ENCODE peak calls at places on chromosomes 13 and 19, in ten cellular contexts. E, K, V, X, G, Q, Z, N, M and L are unnamed samples.

GRCh38 chr13:94327318-94327717 is 152.2 kb downstream of the DCT start:
- DNase-seq in Z (no peak), Q (peak), N (no peak), G (no peak), K (no peak), E (no peak), V (no peak), X (no peak), M (no peak), L (peak)

GRCh38 chr13:110538632-110539031 is 22.9 kb downstream of the RAB20 start:
- DNase-seq in G (no peak), M (no peak), Q (no peak), X (no peak), E (no peak), K (peak), V (no peak), N (peak), Z (no peak), L (no peak)

GRCh38 chr13:39159393-39159792 is 121.1 kb downstream of the NHLRC3 start:
- DNase-seq in Q (no peak), X (no peak), M (no peak), K (no peak), G (no peak), V (no peak), E (no peak), N (no peak), Z (no peak), L (no peak)

GRCh38 chr13:51674276-51674675 is 90.0 kb downstream of the WDFY2 start:
- DNase-seq in E (no peak), V (no peak), Q (no peak), G (no peak), M (peak), Z (no peak), K (no peak), N (no peak), X (no peak), L (no peak)

GRCh38 chr13:66076417-66076816 is 1153.7 kb downstream of the PCDH9 start:
- DNase-seq in Z (peak), V (no peak), N (no peak), E (peak), G (no peak), K (no peak), M (no peak), X (no peak), Q (peak), L (no peak)

GRCh38 chr13:111856571-111856970 is 210.4 kb upstream of the SOX1 start:
- DNase-seq in N (no peak), Z (no peak), G (no peak), X (no peak), Q (no peak), K (no peak), M (no peak), V (no peak), E (no peak), L (no peak)

GRCh38 chr13:101875717-101876393 is 423.4 kb downstream of the ITGBL1 start:
- DNase-seq in K (no peak), Q (peak), N (no peak), V (no peak), Z (peak), G (no peak), M (no peak), E (peak), X (no peak), L (no peak)

GRCh38 chr19:11495481-11495880 is 10.2 kb downstream of the ZNF653 start:
- DNase-seq in N (no peak), M (no peak), E (no peak), G (no peak), K (peak), Z (no peak), V (no peak), X (no peak), Q (no peak), L (no peak)

GRCh38 chr19:34838248-34838647 is 65.2 kb upstream of the ZNF599 start:
- DNase-seq in N (no peak), X (peak), G (no peak), V (no peak), K (no peak), Z (peak), E (no peak), Q (no peak), M (peak), L (no peak)

GRCh38 chr19:35863018-35863417 is 5.4 kb upstream of the APLP1 start:
- DNase-seq in N (no peak), G (no peak), Q (no peak), E (no peak), X (no peak), K (no peak), V (no peak), M (no peak), Z (no peak), L (no peak)

GRCh38 chr13:45226024-45226423 is 25.2 kb upstream of the KCTD4 start:
- DNase-seq in N (no peak), G (no peak), V (no peak), M (no peak), Z (no peak), X (no peak), E (no peak), K (no peak), Q (no peak), L (no peak)

GRCh38 chr13:64083396-64083795 is 2667.7 kb upstream of the PCDH20 start:
- DNase-seq in E (no peak), Q (no peak), Z (no peak), G (no peak), N (no peak), V (no peak), K (no peak), M (no peak), X (no peak), L (no peak)

GRCh38 chr19:32416749-32417469 is 11.3 kb downstream of the DPY19L3 start:
- DNase-seq in M (no peak), Z (no peak), G (no peak), V (no peak), X (no peak), N (no peak), K (no peak), E (no peak), Q (peak), L (no peak)

GRCh38 chr13:100154835-100155463 is 66.1 kb downstream of the PCCA start:
- DNase-seq in V (no peak), Q (no peak), M (no peak), E (no peak), X (no peak), N (no peak), Z (no peak), G (no peak), K (no peak), L (no peak)

GRCh38 chr19:42271861-42272534 is 2.9 kb downstream of the CIC start:
- DNase-seq in M (no peak), V (no peak), E (no peak), K (no peak), Q (no peak), G (no peak), X (no peak), Z (no peak), N (peak), L (no peak)

GRCh38 chr19:42272535-42272897 is 3.5 kb downstream of the CIC start:
- DNase-seq in M (no peak), G (no peak), Q (no peak), N (no peak), K (no peak), Z (no peak), X (no peak), V (no peak), E (no peak), L (no peak)

GRCh38 chr19:42270346-42271044 is 1.4 kb downstream of the CIC start:
- DNase-seq in X (no peak), G (peak), N (peak), M (peak), K (peak), V (no peak), Z (peak), E (no peak), Q (peak), L (no peak)

GRCh38 chr19:42269518-42270345 is 680 bp downstream of the CIC start:
- DNase-seq in X (no peak), V (no peak), M (no peak), E (no peak), G (peak), Q (no peak), N (peak), K (no peak), Z (no peak), L (no peak)

GRCh38 chr19:42271045-42271419 is 2.0 kb downstream of the CIC start:
- DNase-seq in Z (no peak), E (no peak), M (no peak), K (no peak), X (no peak), G (peak), V (no peak), N (no peak), Q (no peak), L (no peak)
- H3K4me3 ChIP-seq in Z (peak), E (peak), M (peak), K (peak), X (no peak), G (peak), V (no peak), N (peak), Q (peak), L (peak)

GRCh38 chr19:17418710-17419109 is 1.1 kb upstream of the MVB12A start:
- DNase-seq in N (no peak), M (no peak), K (no peak), Z (no peak), X (no peak), V (no peak), E (no peak), Q (no peak), G (no peak), L (no peak)

GRCh38 chr19:17419154-17419490 is 725 bp upstream of the MVB12A start:
- DNase-seq in N (no peak), X (no peak), V (no peak), E (no peak), G (no peak), M (no peak), Z (no peak), K (no peak), Q (no peak), L (no peak)

GRCh38 chr19:17419491-17420266 is at the start of gene MVB12A:
- DNase-seq in X (peak), M (peak), V (peak), Q (peak), Z (peak), N (peak), K (peak), E (peak), G (peak), L (peak)

GRCh38 chr19:17421942-17422341 is 2.1 kb downstream of the MVB12A start:
- DNase-seq in G (no peak), M (no peak), K (no peak), Z (no peak), V (no peak), E (no peak), N (no peak), X (no peak), Q (no peak), L (no peak)

GRCh38 chr19:17420267-17420924 is 549 bp downstream of the MVB12A start:
- DNase-seq in X (peak), G (peak), V (peak), Q (peak), K (peak), E (no peak), M (peak), Z (peak), N (peak), L (no peak)
- TF ChIP-seq CTCF in X (peak), G (no peak), V (peak), Q (no peak), K (no peak), E (peak), M (peak), Z (peak), N (no peak), L (no peak)

GRCh38 chr19:8366961-8367326 is 3.0 kb downstream of the ANGPTL4 start:
- DNase-seq in X (no peak), Q (peak), M (no peak), K (peak), N (peak), Z (peak), E (no peak), G (no peak), V (no peak), L (no peak)

GRCh38 chr19:8366121-8366581 is 2.2 kb downstream of the ANGPTL4 start:
- DNase-seq in Q (no peak), V (no peak), K (no peak), E (no peak), G (peak), X (no peak), N (no peak), Z (no peak), M (no peak), L (no peak)

GRCh38 chr19:8370176-8371010 is 6.4 kb downstream of the ANGPTL4 start:
- DNase-seq in K (peak), G (peak), N (no peak), X (no peak), V (no peak), E (no peak), M (no peak), Z (peak), Q (no peak), L (no peak)

GRCh38 chr19:8368136-8368535 is 4.2 kb downstream of the ANGPTL4 start:
- DNase-seq in N (no peak), Z (no peak), K (no peak), G (no peak), E (no peak), V (no peak), Q (no peak), X (no peak), M (no peak), L (no peak)

GRCh38 chr19:8367327-8368001 is 3.5 kb downstream of the ANGPTL4 start:
- DNase-seq in Z (peak), V (peak), M (peak), E (peak), Q (peak), G (peak), N (peak), K (peak), X (peak), L (no peak)
- H3K4me3 ChIP-seq in Z (peak), V (peak), M (peak), E (peak), Q (peak), G (peak), N (peak), K (no peak), X (no peak), L (no peak)

GRCh38 chr13:105991622-105992254 is 543.7 kb downstream of the EFNB2 start:
- DNase-seq in G (no peak), V (no peak), N (no peak), Z (peak), X (no peak), E (no peak), M (peak), K (no peak), Q (peak), L (no peak)
- TF ChIP-seq CTCF in G (no peak), V (no peak), N (no peak), Z (no peak), X (no peak), E (no peak), M (no peak), K (no peak), Q (no peak), L (no peak)

GRCh38 chr13:49630580-49630979 is 2.3 kb downstream of the ARL11 start:
- DNase-seq in K (no peak), E (no peak), G (no peak), M (no peak), Q (no peak), V (no peak), N (no peak), X (no peak), Z (no peak), L (no peak)
- H3K4me3 ChIP-seq in K (no peak), E (no peak), G (no peak), M (no peak), Q (no peak), V (no peak), N (no peak), X (no peak), Z (no peak), L (no peak)

DNA sequence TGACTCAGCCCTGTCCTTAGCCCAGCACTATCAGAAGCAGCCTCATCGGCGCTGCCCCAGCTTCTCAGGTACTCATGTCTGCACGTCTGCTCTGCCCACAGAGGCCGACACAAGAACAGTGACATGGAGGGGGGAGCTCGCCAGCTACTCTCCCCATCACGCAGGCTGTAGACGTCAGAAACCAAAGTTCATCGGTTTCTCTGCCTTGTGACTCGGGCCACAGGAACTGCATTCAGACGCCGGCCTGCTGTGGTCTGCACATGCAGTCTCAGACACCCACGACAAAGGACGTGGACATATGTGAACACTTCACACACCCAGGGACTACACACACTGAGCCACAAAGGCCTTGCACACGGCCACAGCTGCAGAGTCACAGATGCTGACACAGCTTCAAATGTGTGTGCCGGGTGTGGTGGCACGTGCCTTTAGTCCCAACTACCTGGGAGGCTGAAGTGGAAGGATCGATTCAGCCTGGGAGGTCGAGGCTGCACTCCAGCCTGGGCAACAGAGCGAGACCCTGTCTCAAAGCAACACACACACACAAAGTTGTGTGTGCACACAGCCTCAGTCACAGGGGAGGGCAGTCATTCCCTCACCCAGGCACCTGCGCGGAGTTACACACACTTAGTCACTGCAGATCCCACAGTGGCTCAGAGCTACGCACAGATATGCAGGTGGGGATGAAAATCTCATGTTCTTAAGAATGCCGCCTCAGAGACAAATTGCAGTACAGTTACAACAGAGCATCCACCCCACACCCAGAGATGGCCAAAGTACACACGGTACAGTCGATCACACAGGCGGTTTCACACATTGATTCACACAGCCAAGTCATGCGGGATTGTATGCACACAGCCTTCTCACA is 4.9 kb upstream of the ZFP36 start:
- DNase-seq in N (no peak), V (peak), E (no peak), K (peak), G (peak), Z (peak), Q (peak), M (peak), X (no peak), L (no peak)
- TF ChIP-seq CTCF in N (no peak), V (no peak), E (no peak), K (no peak), G (no peak), Z (no peak), Q (no peak), M (no peak), X (no peak), L (no peak)

DNA sequence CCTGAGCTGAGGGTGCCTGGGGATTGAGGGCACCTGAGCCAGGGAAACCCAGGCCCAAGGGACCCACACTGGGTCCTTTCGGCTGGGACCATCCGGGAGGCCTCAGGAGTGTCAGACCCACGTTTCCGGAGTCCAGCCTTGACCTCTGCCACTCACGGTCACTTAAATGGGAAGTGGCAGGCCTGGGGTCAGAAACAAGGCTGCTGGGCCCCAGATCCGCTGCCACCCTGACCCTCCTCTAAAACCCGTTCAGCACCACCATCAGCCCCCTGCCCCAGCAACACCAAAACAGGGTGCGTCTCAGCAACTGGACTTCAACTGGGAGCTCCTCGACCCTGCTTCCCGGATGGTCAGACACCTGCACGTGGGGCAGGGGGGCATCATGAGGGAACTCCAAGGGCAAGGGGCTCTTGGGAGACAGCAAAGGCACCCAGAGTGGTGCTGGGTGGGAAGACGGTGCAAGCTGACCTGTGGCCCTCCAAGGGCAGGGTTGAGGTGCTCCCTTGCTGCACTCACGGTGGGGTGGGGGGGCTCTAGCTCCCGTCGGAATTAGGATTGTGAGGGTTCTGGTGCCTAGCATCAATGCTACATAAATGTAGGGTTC is 1.2 kb upstream of the PLPP2 start:
- DNase-seq in K (no peak), G (peak), N (no peak), E (no peak), V (no peak), M (peak), X (no peak), Z (no peak), Q (no peak), L (no peak)
- H3K4me3 ChIP-seq in K (no peak), G (peak), N (no peak), E (no peak), V (no peak), M (no peak), X (no peak), Z (no peak), Q (no peak), L (no peak)

GRCh38 chr13:112968380-112968909 is 569 bp upstream of the MCF2L start:
- DNase-seq in G (peak), M (peak), E (no peak), V (no peak), X (peak), K (peak), Z (no peak), N (peak), Q (no peak), L (no peak)
- TF ChIP-seq CTCF in G (no peak), M (peak), E (no peak), V (no peak), X (no peak), K (no peak), Z (no peak), N (no peak), Q (no peak), L (no peak)

DNA sequence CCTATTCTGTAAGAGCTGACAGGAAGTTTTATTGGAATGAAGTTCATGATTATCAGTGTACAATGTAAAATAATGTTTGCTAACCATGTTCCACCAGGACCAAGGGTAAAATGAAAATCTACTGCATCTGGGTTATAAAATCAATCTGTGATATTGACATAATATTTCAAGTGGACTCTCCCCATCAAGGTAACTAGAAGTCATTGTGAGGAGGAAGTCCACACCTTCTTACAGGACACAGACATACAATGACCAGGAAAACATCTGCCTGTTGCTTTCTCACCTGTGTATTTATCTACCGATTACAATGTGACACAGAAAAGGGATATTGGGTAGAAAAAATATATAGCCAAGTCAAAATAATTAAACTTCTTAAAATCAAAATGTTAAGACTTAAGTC is 140.7 kb upstream of the RFC3 start:
- DNase-seq in E (no peak), G (no peak), Q (no peak), V (no peak), X (no peak), K (no peak), N (no peak), M (no peak), Z (no peak), L (no peak)
- H3K4me3 ChIP-seq in E (no peak), G (no peak), Q (no peak), V (no peak), X (no peak), K (no peak), N (no peak), M (peak), Z (no peak), L (no peak)